ENCODE peak calls at places on chromosome 2, in nine cellular contexts. G, Z, I, L, D, O, J, U and R are unnamed samples.

GRCh38 chr2:130313812-130314334 is 28.8 kb upstream of the IMP4 start:
- DNase-seq in J (no peak), Z (no peak), D (no peak), I (no peak), L (no peak), G (peak; percentile 75), U (no peak), O (no peak), R (no peak)

GRCh38 chr2:62406573-62407043 is 99.4 kb downstream of the TMEM17 start:
- DNase-seq in U (no peak), G (no peak), I (no peak), L (peak; percentile 46), D (no peak), J (no peak), Z (no peak), O (no peak), R (no peak)

GRCh38 chr2:196170202-196170680 is 1.1 kb downstream of the STK17B start:
- DNase-seq in I (peak; percentile 12), O (peak; percentile 36), U (no peak), J (peak; percentile 68), Z (peak; percentile 69), D (peak; percentile 41), L (no peak), G (no peak), R (no peak)

GRCh38 chr2:226835420-226835795 is 446 bp upstream of the RHBDD1 start:
- DNase-seq in D (no peak), G (peak; percentile 77), Z (no peak), J (no peak), L (no peak), O (no peak), I (no peak), U (peak; percentile 19), R (peak; percentile 86)

GRCh38 chr2:905833-906140 is 44.9 kb upstream of the SNTG2 start:
- DNase-seq in D (no peak), L (no peak), I (no peak), O (no peak), G (no peak), J (no peak), U (no peak), Z (no peak), R (peak; percentile 46)

GRCh38 chr2:26685943-26686839 is 6.3 kb upstream of the KCNK3 start:
- DNase-seq in U (peak; percentile 71), J (no peak), O (no peak), L (no peak), I (no peak), G (peak; percentile 40), Z (no peak), D (no peak), R (peak; percentile 74)

GRCh38 chr2:74510272-74510671 is 2.8 kb upstream of the PCGF1 start:
- DNase-seq in O (no peak), J (no peak), D (no peak), U (no peak), L (no peak), G (no peak), I (no peak), Z (no peak), R (no peak)

GRCh38 chr2:181627545-181627944 is 29.4 kb downstream of the CERKL start:
- DNase-seq in L (no peak), I (no peak), J (no peak), O (no peak), G (no peak), D (no peak), Z (peak; percentile 15), U (no peak), R (no peak)

GRCh38 chr2:23436346-23437099 is 51.5 kb downstream of the KLHL29 start:
- DNase-seq in O (no peak), G (peak; percentile 35), J (peak; percentile 51), U (peak; percentile 1), D (no peak), L (no peak), I (peak; percentile 17), Z (peak; percentile 62), R (peak; percentile 74)

GRCh38 chr2:240498171-240498957 is 59.4 kb downstream of the ANKMY1 start:
- DNase-seq in G (peak; percentile 50), J (no peak), Z (no peak), L (no peak), I (no peak), D (no peak), U (no peak), O (no peak), R (peak; percentile 14)

GRCh38 chr2:98654702-98655488 is 46.5 kb downstream of the UNC50 start:
- DNase-seq in D (no peak), J (no peak), I (no peak), Z (no peak), L (no peak), O (no peak), U (no peak), G (no peak), R (no peak)

GRCh38 chr2:134243244-134243643 is 10.6 kb upstream of the MGAT5 start:
- DNase-seq in U (no peak), D (no peak), G (no peak), O (no peak), L (no peak), Z (no peak), J (no peak), I (no peak), R (no peak)

GRCh38 chr2:190634381-190634780 is 14.5 kb upstream of the NAB1 start:
- DNase-seq in J (no peak), I (no peak), Z (peak; percentile 93), L (no peak), D (no peak), O (no peak), G (no peak), U (no peak), R (no peak)

GRCh38 chr2:164190700-164191099 is 430.6 kb downstream of the GRB14 start:
- DNase-seq in Z (no peak), J (peak; percentile 62), G (no peak), I (no peak), O (no peak), U (no peak), D (no peak), L (no peak), R (no peak)

GRCh38 chr2:201707753-201708152 is 9.3 kb upstream of the MPP4 start:
- DNase-seq in L (peak; percentile 17), G (no peak), Z (peak; percentile 84), U (no peak), J (peak; percentile 62), O (no peak), I (no peak), D (no peak), R (no peak)

GRCh38 chr2:126822115-126822514 is 76.6 kb upstream of the TEX51 start:
- DNase-seq in L (no peak), U (no peak), J (no peak), O (no peak), D (no peak), I (no peak), G (no peak), Z (no peak), R (no peak)

GRCh38 chr2:234135750-234136221 is 85.3 kb downstream of the SPP2 start:
- DNase-seq in J (peak; percentile 82), O (peak; percentile 67), Z (peak; percentile 88), U (peak; percentile 81), G (peak; percentile 74), I (peak; percentile 93), D (peak; percentile 31), L (peak; percentile 73), R (peak; percentile 95)
- H3K27me3 ChIP-seq in J (peaks cover 2% of the 10 kb centered on the region), O (no peaks in the 10 kb centered on the region), Z (no peaks in the 10 kb centered on the region), U (no peaks in the 10 kb centered on the region), G (no peaks in the 10 kb centered on the region), I (no peaks in the 10 kb centered on the region), D (no peaks in the 10 kb centered on the region), L (peaks cover 3% of the 10 kb centered on the region), R (no peaks in the 10 kb centered on the region)

GRCh38 chr2:31957748-31958717 is 52.8 kb downstream of the MEMO1 start:
- DNase-seq in Z (no peak), G (no peak), D (no peak), U (no peak), L (no peak), I (no peak), O (no peak), J (no peak), R (no peak)
- H3K27ac ChIP-seq in Z (no peak overlapping the region), G (no peak overlapping the region), D (no peak overlapping the region), U (no peak overlapping the region), L (no peak overlapping the region), I (no peak overlapping the region), O (no peak overlapping the region), J (no peak overlapping the region), R (no peak overlapping the region)

GRCh38 chr2:96319396-96319795 is 5.7 kb upstream of the ITPRIPL1 start:
- DNase-seq in Z (no peak), L (no peak), G (no peak), U (no peak), I (no peak), D (no peak), J (no peak), O (no peak), R (no peak)
- H3K27me3 ChIP-seq in Z (peaks cover 22% of the 10 kb centered on the region), L (peaks cover 26% of the 10 kb centered on the region), G (no peaks in the 10 kb centered on the region), U (no peaks in the 10 kb centered on the region), I (peaks cover 15% of the 10 kb centered on the region), D (no peaks in the 10 kb centered on the region), J (no peaks in the 10 kb centered on the region), O (no peaks in the 10 kb centered on the region), R (peaks cover 62% of the 10 kb centered on the region)

GRCh38 chr2:241902357-241902991 is 32.9 kb downstream of the RTP5 start:
- DNase-seq in I (no peak), L (no peak), U (no peak), D (no peak), G (peak; percentile 75), Z (no peak), O (no peak), J (no peak), R (peak; percentile 77)
- H3K27ac ChIP-seq in I (no peak overlapping the region), L (no peak overlapping the region), U (peak overlapping the region; percentile 82), D (no peak overlapping the region), G (no peak overlapping the region), Z (no peak overlapping the region), O (no peak overlapping the region), J (no peak overlapping the region), R (no peak overlapping the region)